ENCODE peak calls at places on chromosomes 7 and 10, in five cellular contexts. One of them, this sample, is unnamed.

GRCh38 chr10:95308389-95309302 is 17.8 kb upstream of the PDLIM1 start:
- DNase-seq in tibial artery: peak; percentile 91
- DNase-seq in left ventricle myocardium inferior: peak; percentile 54
- DNase-seq in GM10248: no peak
- DNase-seq in dorsolateral prefrontal cortex: no peak
- DNase-seq in this sample: no peak

GRCh38 chr10:79025113-79025832 is 43.5 kb upstream of the ZMIZ1 start:
- DNase-seq in tibial artery: no peak
- DNase-seq in left ventricle myocardium inferior: no peak
- DNase-seq in GM10248: no peak
- DNase-seq in dorsolateral prefrontal cortex: peak; percentile 32
- DNase-seq in this sample: no peak

GRCh38 chr10:78997635-78998618 is 70.8 kb upstream of the ZMIZ1 start:
- DNase-seq in tibial artery: no peak
- DNase-seq in left ventricle myocardium inferior: no peak
- DNase-seq in GM10248: no peak
- DNase-seq in dorsolateral prefrontal cortex: no peak
- DNase-seq in this sample: no peak

GRCh38 chr7:27910341-27910740 is 170.4 kb downstream of the TAX1BP1 start:
- DNase-seq in tibial artery: no peak
- DNase-seq in left ventricle myocardium inferior: no peak
- DNase-seq in GM10248: no peak
- DNase-seq in dorsolateral prefrontal cortex: no peak
- DNase-seq in this sample: no peak

GRCh38 chr7:91351374-91351773 is 87.1 kb downstream of the FZD1 start:
- DNase-seq in tibial artery: no peak
- DNase-seq in left ventricle myocardium inferior: no peak
- DNase-seq in GM10248: no peak
- DNase-seq in dorsolateral prefrontal cortex: no peak
- DNase-seq in this sample: no peak

GRCh38 chr7:1459930-1460756 is 873 bp upstream of the MICALL2 start:
- DNase-seq in tibial artery: peak; percentile 46
- DNase-seq in left ventricle myocardium inferior: peak; percentile 35
- DNase-seq in GM10248: peak; percentile 48
- DNase-seq in dorsolateral prefrontal cortex: no peak
- DNase-seq in this sample: no peak

GRCh38 chr7:139623518-139623917 is 100.0 kb downstream of the CLEC2L start:
- DNase-seq in tibial artery: no peak
- DNase-seq in left ventricle myocardium inferior: no peak
- DNase-seq in GM10248: no peak
- DNase-seq in dorsolateral prefrontal cortex: no peak
- DNase-seq in this sample: no peak

GRCh38 chr7:3573151-3573550 is 272.1 kb downstream of the SDK1 start:
- DNase-seq in tibial artery: no peak
- DNase-seq in left ventricle myocardium inferior: no peak
- DNase-seq in GM10248: no peak
- DNase-seq in dorsolateral prefrontal cortex: no peak
- DNase-seq in this sample: no peak

GRCh38 chr10:11658801-11659368 is 47.4 kb upstream of the USP6NL start:
- DNase-seq in tibial artery: no peak
- DNase-seq in left ventricle myocardium inferior: no peak
- DNase-seq in GM10248: no peak
- DNase-seq in dorsolateral prefrontal cortex: no peak
- DNase-seq in this sample: no peak

GRCh38 chr7:45689011-45689796 is 115.0 kb downstream of the ADCY1 start:
- DNase-seq in tibial artery: no peak
- DNase-seq in left ventricle myocardium inferior: no peak
- DNase-seq in GM10248: no peak
- DNase-seq in dorsolateral prefrontal cortex: peak; percentile 16
- DNase-seq in this sample: no peak

DNA sequence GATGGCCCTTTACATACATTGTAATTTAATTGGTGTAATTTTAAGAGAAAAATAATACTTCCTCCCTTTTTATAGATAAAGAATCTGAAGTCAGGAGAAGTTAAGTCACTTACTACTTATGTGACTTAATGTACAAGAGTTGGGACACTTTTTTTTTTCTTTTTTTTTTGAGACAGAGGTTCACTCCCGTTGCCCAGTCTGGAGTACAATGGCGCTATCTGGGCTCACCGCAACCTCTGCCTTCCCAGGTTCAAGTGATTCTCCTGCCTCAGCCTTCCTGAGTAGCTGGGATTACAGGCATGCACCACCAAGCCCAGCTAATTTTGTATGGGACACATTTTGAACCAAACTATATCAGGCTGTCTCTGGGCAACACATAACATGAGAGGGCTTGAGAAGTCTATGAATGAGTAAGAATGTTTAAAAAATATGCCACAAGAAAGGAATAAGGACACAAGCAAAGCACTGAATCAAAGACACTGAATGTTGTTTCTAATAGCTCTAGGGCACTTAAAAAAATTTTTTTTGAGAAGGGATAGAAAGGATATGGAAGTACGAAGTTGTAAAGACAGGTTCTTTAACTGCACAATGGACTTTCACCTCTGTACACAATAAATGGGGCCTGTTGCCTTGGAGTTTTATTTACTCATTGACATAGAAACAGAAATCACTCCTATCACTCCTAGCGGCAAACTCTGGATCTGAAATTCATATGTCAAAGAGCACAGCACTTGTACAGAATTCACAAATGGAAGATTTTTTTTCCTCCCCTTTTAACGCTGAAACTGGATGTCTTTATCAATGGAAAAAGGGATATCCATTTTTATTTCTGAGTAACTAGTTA is 18.5 kb downstream of the NT5C3A start:
- DNase-seq in tibial artery: no peak
- DNase-seq in left ventricle myocardium inferior: no peak
- DNase-seq in GM10248: no peak
- DNase-seq in dorsolateral prefrontal cortex: no peak
- DNase-seq in this sample: no peak
- TF ChIP-seq CTCF in tibial artery: no peak
- TF ChIP-seq CTCF in left ventricle myocardium inferior: peak; percentile 51
- TF ChIP-seq CTCF in GM10248: no peak
- TF ChIP-seq CTCF in dorsolateral prefrontal cortex: no peak
- TF ChIP-seq CTCF in this sample: peak; percentile 53

DNA sequence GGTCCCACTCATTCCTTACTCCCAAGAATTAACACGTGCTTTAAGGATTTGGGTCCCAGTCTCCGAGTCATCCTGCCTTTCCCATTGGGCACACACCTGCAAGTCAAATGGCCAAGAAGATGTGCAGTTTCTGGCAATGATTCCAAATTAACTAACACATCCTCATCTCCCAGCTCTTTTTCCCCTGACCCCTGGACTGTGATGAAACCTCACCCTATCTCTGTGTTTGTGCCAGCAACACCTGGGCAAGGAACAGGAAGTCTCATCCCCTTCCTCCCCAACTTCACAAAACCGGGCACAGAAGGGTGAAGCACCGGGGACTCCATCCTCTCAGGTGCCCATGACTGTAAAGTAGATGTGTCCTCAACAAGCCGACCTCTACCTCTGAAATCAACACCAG is 54.8 kb downstream of the PLXNA4 start:
- DNase-seq in tibial artery: no peak
- DNase-seq in left ventricle myocardium inferior: no peak
- DNase-seq in GM10248: no peak
- DNase-seq in dorsolateral prefrontal cortex: no peak
- DNase-seq in this sample: no peak
- TF ChIP-seq CTCF in tibial artery: no peak
- TF ChIP-seq CTCF in left ventricle myocardium inferior: no peak
- TF ChIP-seq CTCF in GM10248: no peak
- TF ChIP-seq CTCF in dorsolateral prefrontal cortex: no peak
- TF ChIP-seq CTCF in this sample: no peak

GRCh38 chr7:116671681-116672595 is at the start of gene MET:
- DNase-seq in tibial artery: peak; percentile 70
- DNase-seq in left ventricle myocardium inferior: peak; percentile 65
- DNase-seq in GM10248: peak; percentile 76
- DNase-seq in dorsolateral prefrontal cortex: peak; percentile 77
- DNase-seq in this sample: peak; percentile 77
- TF ChIP-seq CTCF in tibial artery: peak; percentile 61
- TF ChIP-seq CTCF in left ventricle myocardium inferior: peak; percentile 65
- TF ChIP-seq CTCF in GM10248: peak; percentile 57
- TF ChIP-seq CTCF in dorsolateral prefrontal cortex: peak; percentile 77
- TF ChIP-seq CTCF in this sample: peak; percentile 50

GRCh38 chr7:22435105-22435504 is 64.9 kb downstream of the STEAP1B start:
- DNase-seq in tibial artery: no peak
- DNase-seq in left ventricle myocardium inferior: no peak
- DNase-seq in GM10248: peak; percentile 42
- DNase-seq in dorsolateral prefrontal cortex: no peak
- DNase-seq in this sample: no peak

GRCh38 chr7:22432203-22432718 is 67.7 kb downstream of the STEAP1B start:
- DNase-seq in tibial artery: no peak
- DNase-seq in left ventricle myocardium inferior: no peak
- DNase-seq in GM10248: no peak
- DNase-seq in dorsolateral prefrontal cortex: no peak
- DNase-seq in this sample: no peak

GRCh38 chr7:22435720-22436119 is 64.3 kb downstream of the STEAP1B start:
- DNase-seq in tibial artery: no peak
- DNase-seq in left ventricle myocardium inferior: no peak
- DNase-seq in GM10248: no peak
- DNase-seq in dorsolateral prefrontal cortex: no peak
- DNase-seq in this sample: no peak

GRCh38 chr7:22430457-22430856 is 69.5 kb downstream of the STEAP1B start:
- DNase-seq in tibial artery: no peak
- DNase-seq in left ventricle myocardium inferior: no peak
- DNase-seq in GM10248: no peak
- DNase-seq in dorsolateral prefrontal cortex: no peak
- DNase-seq in this sample: no peak

DNA sequence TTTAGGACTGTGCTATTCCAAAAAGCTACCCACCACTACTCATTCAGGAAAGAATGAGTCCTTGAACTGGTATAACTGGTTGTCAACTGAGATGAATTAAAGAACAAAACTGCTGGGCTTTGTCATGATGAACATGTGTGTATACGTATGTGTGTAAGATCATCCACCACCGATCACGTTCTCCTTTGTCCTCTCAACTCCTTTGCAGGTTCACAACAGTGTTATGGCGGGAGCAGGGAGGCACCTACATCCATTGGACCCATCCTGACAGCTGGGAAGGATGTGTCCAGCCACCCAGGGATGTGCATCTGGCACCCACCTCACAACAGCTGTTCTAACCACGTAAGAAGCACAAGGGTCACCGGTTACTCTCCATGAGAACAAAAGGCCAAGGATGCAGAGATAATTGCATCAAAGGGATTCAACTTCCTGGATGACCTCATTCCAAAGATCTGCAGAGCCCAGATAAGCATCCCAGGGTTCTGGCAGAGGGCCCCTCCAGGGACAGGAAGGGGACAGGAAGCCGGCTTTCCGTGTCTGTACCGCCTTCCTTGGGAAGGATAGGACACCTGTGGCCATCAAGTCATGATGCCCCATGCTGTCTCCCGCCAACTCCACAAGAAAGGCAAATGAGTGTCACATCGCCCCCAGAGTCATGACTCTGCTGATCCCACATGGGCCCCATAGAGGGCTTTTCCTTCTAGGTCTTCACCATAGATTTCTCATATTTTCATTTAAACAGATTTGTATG is 66.1 kb downstream of the STEAP1B start:
- DNase-seq in tibial artery: no peak
- DNase-seq in left ventricle myocardium inferior: peak; percentile 16
- DNase-seq in GM10248: no peak
- DNase-seq in dorsolateral prefrontal cortex: no peak
- DNase-seq in this sample: no peak
- TF ChIP-seq CTCF in tibial artery: no peak
- TF ChIP-seq CTCF in left ventricle myocardium inferior: no peak
- TF ChIP-seq CTCF in GM10248: no peak
- TF ChIP-seq CTCF in dorsolateral prefrontal cortex: no peak
- TF ChIP-seq CTCF in this sample: no peak

DNA sequence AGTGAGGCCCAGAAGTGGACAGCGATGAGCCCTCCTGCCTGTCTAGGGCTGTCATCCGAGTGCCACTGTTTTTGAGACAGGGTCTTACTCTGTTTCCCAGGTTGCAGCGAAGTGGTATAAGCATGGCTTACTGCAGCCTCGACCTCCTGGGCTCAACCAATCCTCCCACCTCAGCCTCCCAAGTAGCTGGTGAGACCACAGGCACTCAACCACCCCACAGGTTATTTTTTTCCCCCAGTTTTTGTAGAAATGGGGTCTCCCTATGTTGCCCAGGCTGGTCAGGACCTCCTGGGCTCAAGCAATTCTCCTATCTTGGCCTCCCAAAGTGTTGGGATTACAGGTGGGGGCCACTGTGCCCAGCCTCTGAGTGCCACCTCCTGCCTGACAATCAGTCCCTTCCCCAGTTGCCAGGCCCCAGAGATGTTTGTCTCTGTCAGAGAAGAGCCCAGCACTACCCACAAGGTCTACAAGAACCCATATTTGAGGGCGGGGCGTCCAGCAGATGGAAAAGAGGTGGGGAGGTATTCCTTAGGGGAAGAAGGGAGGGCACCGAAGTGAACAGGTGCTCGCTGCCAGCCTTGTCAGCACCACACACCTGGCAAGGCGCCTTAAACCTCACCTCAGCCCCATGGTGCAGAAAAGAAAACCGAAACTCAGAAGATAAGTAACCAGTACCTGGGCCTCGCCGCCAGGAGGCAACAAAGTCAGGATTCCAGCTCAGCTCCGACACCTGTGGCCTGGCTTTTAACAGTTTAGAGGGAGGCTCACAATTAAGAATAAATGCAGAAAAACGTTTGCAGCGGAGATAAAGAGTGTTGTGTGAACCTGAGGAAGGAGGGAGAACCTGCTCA is 77.4 kb upstream of the ANLN start:
- DNase-seq in tibial artery: no peak
- DNase-seq in left ventricle myocardium inferior: no peak
- DNase-seq in GM10248: peak; percentile 45
- DNase-seq in dorsolateral prefrontal cortex: no peak
- DNase-seq in this sample: no peak
- TF ChIP-seq CTCF in tibial artery: no peak
- TF ChIP-seq CTCF in left ventricle myocardium inferior: no peak
- TF ChIP-seq CTCF in GM10248: no peak
- TF ChIP-seq CTCF in dorsolateral prefrontal cortex: no peak
- TF ChIP-seq CTCF in this sample: peak; percentile 64

GRCh38 chr10:101696632-101697031 is 1.7 kb upstream of the FBXW4 start:
- DNase-seq in tibial artery: no peak
- DNase-seq in left ventricle myocardium inferior: no peak
- DNase-seq in GM10248: no peak
- DNase-seq in dorsolateral prefrontal cortex: no peak
- DNase-seq in this sample: no peak
- TF ChIP-seq CTCF in tibial artery: no peak
- TF ChIP-seq CTCF in left ventricle myocardium inferior: no peak
- TF ChIP-seq CTCF in GM10248: no peak
- TF ChIP-seq CTCF in dorsolateral prefrontal cortex: no peak
- TF ChIP-seq CTCF in this sample: no peak